ENCODE peak calls at places on chromosomes 12 and 14, in eight cellular contexts. U is pons; G is HCT116; K is activated CD8-positive, alpha-beta T cell treated with anti-CD3 and anti-CD28 coated beads for 36 hours; V is posterior cingulate gyrus; O is stimulated activated CD8-positive, alpha-beta memory T cell treated with anti-CD3 and anti-CD28 coated beads, Interleukin-7, amount 100 ng/mL, for 1 hour; D is Panc1; Y is NCI-H748 treated with DMSO at 0.1 percent for 48 hours. X is an unnamed sample.

GRCh38 chr12:116116650-116117424 is 160.7 kb downstream of the MED13L start:
- DNase-seq in U (no peak), G (no peak), K (no peak), V (no peak), O (no peak), D (no peak), Y (no peak), X (no peak)

GRCh38 chr14:35878272-35879140 is 52.4 kb downstream of the BRMS1L start:
- DNase-seq in U (no peak), G (peak; percentile 12), K (no peak), V (no peak), O (no peak), D (no peak), Y (no peak), X (no peak)

GRCh38 chr12:82524020-82524419 is 162.7 kb upstream of the TMTC2 start:
- DNase-seq in U (peak; percentile 37), G (no peak), K (no peak), V (no peak), O (no peak), D (no peak), Y (no peak), X (no peak)

GRCh38 chr12:19946549-19946948 is 421.8 kb upstream of the PDE3A start:
- DNase-seq in U (no peak), G (no peak), K (no peak), V (no peak), O (no peak), D (peak; percentile 5), Y (no peak), X (no peak)

GRCh38 chr12:11633968-11634367 is 15.5 kb upstream of the ETV6 start:
- DNase-seq in U (no peak), G (no peak), K (no peak), V (no peak), O (no peak), D (no peak), Y (no peak), X (no peak)

GRCh38 chr14:75831455-75831854 is 150.3 kb downstream of the TGFB3 start:
- DNase-seq in U (no peak), G (no peak), K (peak; percentile 54), V (peak; percentile 7), O (no peak), D (no peak), Y (peak; percentile 77), X (peak; percentile 86)

GRCh38 chr12:89686311-89686710 is 22.3 kb downstream of the ATP2B1 start:
- DNase-seq in U (no peak), G (no peak), K (no peak), V (no peak), O (no peak), D (no peak), Y (no peak), X (no peak)

GRCh38 chr14:76977793-76978730 is 50.4 kb downstream of the IRF2BPL start:
- DNase-seq in U (peak; percentile 76), G (no peak), K (peak; percentile 98), V (no peak), O (peak; percentile 49), D (no peak), Y (no peak), X (peak; percentile 88)

GRCh38 chr12:130394906-130395305 is 57.2 kb downstream of the PIWIL1 start:
- DNase-seq in U (no peak), G (no peak), K (no peak), V (no peak), O (no peak), D (no peak), Y (no peak), X (no peak)

GRCh38 chr12:125999643-126000042 is 934.4 kb downstream of the AACS start:
- DNase-seq in U (peak; percentile 20), G (no peak), K (no peak), V (no peak), O (no peak), D (no peak), Y (no peak), X (no peak)

GRCh38 chr12:107684990-107685359 is 624 bp upstream of the PWP1 start:
- DNase-seq in U (no peak), G (peak; percentile 23), K (peak; percentile 53), V (no peak), O (no peak), D (no peak), Y (peak; percentile 15), X (no peak)